ENCODE peak calls at places on chromosomes 1 and 21, in five cellular contexts. One of them, this sample, is unnamed.
A peak's percentile ranks its signal among the peaks of the same experiment; 100 is the strongest.

GRCh38 chr1:89149229-89149628 is 23.3 kb upstream of the GBP2 start:
- DNase-seq in colonic mucosa: no peak
- DNase-seq in right cardiac atrium: peak; percentile 21
- DNase-seq in transverse colon: peak; percentile 31
- DNase-seq in effector memory CD4-positive, alpha-beta T cell: no peak
- DNase-seq in this sample: peak; percentile 1

GRCh38 chr1:56911098-56911497 is 54.7 kb downstream of the C8B start:
- DNase-seq in colonic mucosa: no peak
- DNase-seq in right cardiac atrium: no peak
- DNase-seq in transverse colon: no peak
- DNase-seq in effector memory CD4-positive, alpha-beta T cell: no peak
- DNase-seq in this sample: no peak

GRCh38 chr1:45772971-45773370 is 22.5 kb upstream of the IPP start:
- DNase-seq in colonic mucosa: no peak
- DNase-seq in right cardiac atrium: no peak
- DNase-seq in transverse colon: no peak
- DNase-seq in effector memory CD4-positive, alpha-beta T cell: no peak
- DNase-seq in this sample: no peak

GRCh38 chr1:197590687-197591086 is 184.6 kb downstream of the DENND1B start:
- DNase-seq in colonic mucosa: no peak
- DNase-seq in right cardiac atrium: no peak
- DNase-seq in transverse colon: no peak
- DNase-seq in effector memory CD4-positive, alpha-beta T cell: no peak
- DNase-seq in this sample: no peak

GRCh38 chr1:43831866-43832654 is 101.5 kb upstream of the ARTN start:
- DNase-seq in colonic mucosa: no peak
- DNase-seq in right cardiac atrium: no peak
- DNase-seq in transverse colon: no peak
- DNase-seq in effector memory CD4-positive, alpha-beta T cell: no peak
- DNase-seq in this sample: no peak

GRCh38 chr1:110726755-110727154 is 52.0 kb upstream of the KCNA3 start:
- DNase-seq in colonic mucosa: no peak
- DNase-seq in right cardiac atrium: no peak
- DNase-seq in transverse colon: no peak
- DNase-seq in effector memory CD4-positive, alpha-beta T cell: no peak
- DNase-seq in this sample: no peak

GRCh38 chr21:25313891-25314646 is 293.2 kb downstream of the MRPL39 start:
- DNase-seq in colonic mucosa: no peak
- DNase-seq in right cardiac atrium: no peak
- DNase-seq in transverse colon: no peak
- DNase-seq in effector memory CD4-positive, alpha-beta T cell: no peak
- DNase-seq in this sample: no peak

GRCh38 chr1:111648826-111649225 is 29.2 kb downstream of the RAP1A start:
- DNase-seq in colonic mucosa: no peak
- DNase-seq in right cardiac atrium: peak; percentile 49
- DNase-seq in transverse colon: no peak
- DNase-seq in effector memory CD4-positive, alpha-beta T cell: no peak
- DNase-seq in this sample: no peak

GRCh38 chr1:30649321-30649991 is 73.9 kb downstream of the MATN1 start:
- DNase-seq in colonic mucosa: peak; percentile 29
- DNase-seq in right cardiac atrium: no peak
- DNase-seq in transverse colon: no peak
- DNase-seq in effector memory CD4-positive, alpha-beta T cell: no peak
- DNase-seq in this sample: peak; percentile 25

GRCh38 chr1:77504986-77505385 is 177.5 kb downstream of the ZZZ3 start:
- DNase-seq in colonic mucosa: no peak
- DNase-seq in right cardiac atrium: no peak
- DNase-seq in transverse colon: no peak
- DNase-seq in effector memory CD4-positive, alpha-beta T cell: no peak
- DNase-seq in this sample: no peak

GRCh38 chr1:165411396-165411795 is 33.5 kb downstream of the RXRG start:
- DNase-seq in colonic mucosa: no peak
- DNase-seq in right cardiac atrium: no peak
- DNase-seq in transverse colon: no peak
- DNase-seq in effector memory CD4-positive, alpha-beta T cell: no peak
- DNase-seq in this sample: no peak

GRCh38 chr1:180930687-180931086 is 18.0 kb downstream of the KIAA1614 start:
- DNase-seq in colonic mucosa: no peak
- DNase-seq in right cardiac atrium: no peak
- DNase-seq in transverse colon: no peak
- DNase-seq in effector memory CD4-positive, alpha-beta T cell: no peak
- DNase-seq in this sample: no peak

GRCh38 chr1:8424539-8425116 is 106.7 kb downstream of the SLC45A1 start:
- DNase-seq in colonic mucosa: peak; percentile 84
- DNase-seq in right cardiac atrium: peak; percentile 61
- DNase-seq in transverse colon: peak; percentile 76
- DNase-seq in effector memory CD4-positive, alpha-beta T cell: peak; percentile 33
- DNase-seq in this sample: no peak

GRCh38 chr1:192958871-192959270 is 100.3 kb downstream of the UCHL5 start:
- DNase-seq in colonic mucosa: no peak
- DNase-seq in right cardiac atrium: no peak
- DNase-seq in transverse colon: no peak
- DNase-seq in effector memory CD4-positive, alpha-beta T cell: no peak
- DNase-seq in this sample: no peak

DNA sequence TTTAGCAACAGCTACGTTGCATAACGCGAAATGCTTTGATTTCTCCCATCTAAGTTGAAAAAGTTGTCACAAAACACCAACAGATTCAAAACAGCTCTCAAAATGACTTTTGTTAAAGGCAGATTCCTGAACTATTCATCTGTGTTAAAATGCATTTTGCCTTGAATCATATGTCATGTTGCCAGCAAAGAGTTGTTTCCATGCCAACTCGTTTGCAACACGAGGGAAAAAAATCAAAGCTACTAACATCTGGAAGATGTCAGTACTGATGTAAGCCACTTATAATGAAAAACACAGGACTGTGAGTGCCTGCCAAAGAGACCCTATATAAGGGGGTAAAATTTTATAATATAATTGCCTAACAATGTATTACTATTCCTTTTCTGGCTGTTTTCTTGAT is 182.7 kb upstream of the PTBP2 start:
- DNase-seq in colonic mucosa: peak; percentile 35
- DNase-seq in right cardiac atrium: no peak
- DNase-seq in transverse colon: peak; percentile 32
- DNase-seq in effector memory CD4-positive, alpha-beta T cell: no peak
- DNase-seq in this sample: no peak
- H3K27ac ChIP-seq in colonic mucosa: no peak overlapping the region
- H3K27ac ChIP-seq in right cardiac atrium: no peak overlapping the region
- H3K27ac ChIP-seq in transverse colon: peak overlapping the region; percentile 72
- H3K27ac ChIP-seq in effector memory CD4-positive, alpha-beta T cell: no peak overlapping the region
- H3K27ac ChIP-seq in this sample: peak overlapping the region; percentile 79

GRCh38 chr1:118974641-118975040 is 13.5 kb downstream of the TBX15 start:
- DNase-seq in colonic mucosa: no peak
- DNase-seq in right cardiac atrium: no peak
- DNase-seq in transverse colon: no peak
- DNase-seq in effector memory CD4-positive, alpha-beta T cell: no peak
- DNase-seq in this sample: no peak

GRCh38 chr1:118973536-118974160 is 14.5 kb downstream of the TBX15 start:
- DNase-seq in colonic mucosa: no peak
- DNase-seq in right cardiac atrium: no peak
- DNase-seq in transverse colon: no peak
- DNase-seq in effector memory CD4-positive, alpha-beta T cell: no peak
- DNase-seq in this sample: no peak

GRCh38 chr1:118973032-118973431 is 15.1 kb downstream of the TBX15 start:
- DNase-seq in colonic mucosa: no peak
- DNase-seq in right cardiac atrium: no peak
- DNase-seq in transverse colon: no peak
- DNase-seq in effector memory CD4-positive, alpha-beta T cell: no peak
- DNase-seq in this sample: no peak

DNA sequence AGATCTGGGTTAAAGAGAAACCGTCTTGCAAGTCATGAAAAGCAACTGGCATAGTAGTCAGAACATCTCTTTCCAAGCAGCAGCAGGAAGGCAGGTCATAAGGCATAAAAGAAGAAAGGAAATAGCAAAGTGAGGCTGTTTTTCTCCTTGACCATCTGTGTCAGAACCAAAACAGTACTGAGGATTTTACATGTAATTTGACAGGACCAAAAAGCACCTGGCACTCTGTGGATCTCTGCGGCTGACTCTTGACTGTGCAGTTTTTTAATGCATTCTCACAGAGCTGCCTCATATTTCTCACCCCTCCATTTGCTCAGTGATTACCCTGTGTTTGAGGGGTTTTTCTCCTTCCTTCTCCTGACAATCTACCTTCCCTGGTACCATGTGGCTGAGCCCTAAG is 17.7 kb downstream of the TBX15 start:
- DNase-seq in colonic mucosa: no peak
- DNase-seq in right cardiac atrium: no peak
- DNase-seq in transverse colon: no peak
- DNase-seq in effector memory CD4-positive, alpha-beta T cell: no peak
- DNase-seq in this sample: no peak
- H3K27ac ChIP-seq in colonic mucosa: no peak overlapping the region
- H3K27ac ChIP-seq in right cardiac atrium: no peak overlapping the region
- H3K27ac ChIP-seq in transverse colon: no peak overlapping the region
- H3K27ac ChIP-seq in effector memory CD4-positive, alpha-beta T cell: no peak overlapping the region
- H3K27ac ChIP-seq in this sample: no peak overlapping the region

GRCh38 chr21:32499249-32500055 is 85.9 kb downstream of the TCP10L start:
- DNase-seq in colonic mucosa: no peak
- DNase-seq in right cardiac atrium: no peak
- DNase-seq in transverse colon: no peak
- DNase-seq in effector memory CD4-positive, alpha-beta T cell: no peak
- DNase-seq in this sample: no peak

GRCh38 chr21:32496536-32496935 is 84.0 kb downstream of the EVA1C start:
- DNase-seq in colonic mucosa: no peak
- DNase-seq in right cardiac atrium: no peak
- DNase-seq in transverse colon: no peak
- DNase-seq in effector memory CD4-positive, alpha-beta T cell: no peak
- DNase-seq in this sample: no peak

GRCh38 chr21:32492376-32492775 is 79.9 kb downstream of the EVA1C start:
- DNase-seq in colonic mucosa: no peak
- DNase-seq in right cardiac atrium: no peak
- DNase-seq in transverse colon: no peak
- DNase-seq in effector memory CD4-positive, alpha-beta T cell: no peak
- DNase-seq in this sample: no peak

DNA sequence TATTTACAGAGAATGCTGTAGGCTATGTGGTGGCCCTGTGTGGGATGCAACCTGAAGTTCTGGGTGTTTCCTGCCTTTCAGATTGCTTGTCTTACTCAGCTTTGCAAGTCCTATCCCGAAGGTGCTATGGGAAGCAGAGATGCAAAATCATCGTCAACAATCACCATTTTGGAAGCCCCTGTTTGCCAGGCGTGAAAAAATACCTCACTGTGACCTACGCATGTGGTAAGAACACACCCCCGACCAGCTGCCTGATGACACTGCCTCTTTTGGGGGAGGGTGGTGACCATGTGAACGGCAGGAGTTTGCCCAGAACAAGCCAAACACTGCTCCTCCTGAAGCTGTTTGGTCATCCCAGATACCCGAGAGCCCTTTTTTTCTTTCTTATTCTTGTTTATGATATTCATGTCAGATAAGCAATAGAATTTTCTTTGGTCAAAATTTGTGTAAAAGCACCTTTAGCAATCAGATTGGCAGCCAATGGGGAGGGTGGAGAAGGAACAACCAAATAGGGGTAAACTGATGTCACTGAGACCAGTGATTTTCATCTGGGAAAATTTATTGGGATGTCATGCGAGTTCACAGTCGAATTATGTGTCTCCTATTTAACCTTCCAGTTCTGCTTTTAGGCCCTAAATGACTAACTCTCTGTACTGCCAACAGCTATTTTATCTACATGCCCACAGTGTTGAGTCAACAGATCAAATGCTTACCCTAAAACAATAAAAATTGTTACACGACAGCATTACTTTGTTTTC is 82.6 kb downstream of the EVA1C start:
- DNase-seq in colonic mucosa: no peak
- DNase-seq in right cardiac atrium: no peak
- DNase-seq in transverse colon: no peak
- DNase-seq in effector memory CD4-positive, alpha-beta T cell: no peak
- DNase-seq in this sample: no peak
- H3K27ac ChIP-seq in colonic mucosa: no peak overlapping the region
- H3K27ac ChIP-seq in right cardiac atrium: no peak overlapping the region
- H3K27ac ChIP-seq in transverse colon: peak overlapping the region; percentile 45
- H3K27ac ChIP-seq in effector memory CD4-positive, alpha-beta T cell: no peak overlapping the region
- H3K27ac ChIP-seq in this sample: no peak overlapping the region

GRCh38 chr21:46377789-46378188 is 53.8 kb downstream of the PCNT start:
- DNase-seq in colonic mucosa: no peak
- DNase-seq in right cardiac atrium: no peak
- DNase-seq in transverse colon: no peak
- DNase-seq in effector memory CD4-positive, alpha-beta T cell: no peak
- DNase-seq in this sample: no peak

GRCh38 chr21:46379691-46380090 is 55.7 kb downstream of the PCNT start:
- DNase-seq in colonic mucosa: no peak
- DNase-seq in right cardiac atrium: no peak
- DNase-seq in transverse colon: no peak
- DNase-seq in effector memory CD4-positive, alpha-beta T cell: no peak
- DNase-seq in this sample: no peak

GRCh38 chr21:46384556-46384955 is 60.6 kb downstream of the PCNT start:
- DNase-seq in colonic mucosa: no peak
- DNase-seq in right cardiac atrium: no peak
- DNase-seq in transverse colon: no peak
- DNase-seq in effector memory CD4-positive, alpha-beta T cell: no peak
- DNase-seq in this sample: no peak

GRCh38 chr21:46379105-46379504 is 55.1 kb downstream of the PCNT start:
- DNase-seq in colonic mucosa: no peak
- DNase-seq in right cardiac atrium: no peak
- DNase-seq in transverse colon: no peak
- DNase-seq in effector memory CD4-positive, alpha-beta T cell: no peak
- DNase-seq in this sample: no peak

GRCh38 chr21:46381521-46381920 is 57.6 kb downstream of the PCNT start:
- DNase-seq in colonic mucosa: no peak
- DNase-seq in right cardiac atrium: no peak
- DNase-seq in transverse colon: no peak
- DNase-seq in effector memory CD4-positive, alpha-beta T cell: no peak
- DNase-seq in this sample: no peak
- H3K27ac ChIP-seq in colonic mucosa: no peak overlapping the region
- H3K27ac ChIP-seq in right cardiac atrium: no peak overlapping the region
- H3K27ac ChIP-seq in transverse colon: no peak overlapping the region
- H3K27ac ChIP-seq in effector memory CD4-positive, alpha-beta T cell: no peak overlapping the region
- H3K27ac ChIP-seq in this sample: no peak overlapping the region

This sample was measured in caudate nucleus.